ENCODE peak calls at places on chromosomes 16 and 17, in eight cellular contexts. E is OCI-LY7, B is A549, Q is heart right ventricle, I is aorta, X is colonic mucosa, R is transverse colon, H is adrenal gland. N is an unnamed sample. For H3K4me1, the result is how much of the 10 kb centered on the place peaks cover.

GRCh38 chr17:32583053-32583452 is 96.3 kb downstream of the CDK5R1 start:
- DNase-seq in E (no peak), B (no peak), Q (no peak), I (no peak), X (no peak), R (no peak), H (no peak), N (no peak)

GRCh38 chr17:64546716-64547115 is 39.9 kb downstream of the CEP95 start:
- DNase-seq in E (no peak), B (no peak), Q (no peak), I (no peak), X (no peak), R (no peak), H (no peak), N (no peak)

GRCh38 chr16:65547799-65548446 is 426.1 kb upstream of the CDH11 start:
- DNase-seq in E (no peak), B (no peak), Q (no peak), I (no peak), X (no peak), R (no peak), H (no peak), N (no peak)

GRCh38 chr17:2282297-2282873 is 21.2 kb downstream of the SMG6 start:
- DNase-seq in E (peak), B (peak), Q (no peak), I (no peak), X (no peak), R (no peak), H (peak), N (no peak)

GRCh38 chr17:2373179-2373578 is 27.7 kb downstream of the MNT start:
- DNase-seq in E (no peak), B (no peak), Q (no peak), I (peak), X (no peak), R (no peak), H (no peak), N (no peak)

GRCh38 chr17:80953471-80954315 is 37.9 kb upstream of the CHMP6 start:
- DNase-seq in E (no peak), B (no peak), Q (no peak), I (no peak), X (no peak), R (no peak), H (no peak), N (no peak)

GRCh38 chr16:79018952-79019506 is 581.5 kb downstream of the MAF start:
- DNase-seq in E (no peak), B (no peak), Q (no peak), I (no peak), X (no peak), R (no peak), H (no peak), N (no peak)

GRCh38 chr16:55120408-55120807 is 189.7 kb downstream of the IRX5 start:
- DNase-seq in E (no peak), B (peak), Q (no peak), I (no peak), X (no peak), R (no peak), H (no peak), N (no peak)

GRCh38 chr16:73179671-73180370 is 131.9 kb upstream of the ZFHX3 start:
- DNase-seq in E (no peak), B (no peak), Q (peak), I (peak), X (no peak), R (no peak), H (no peak), N (no peak)

GRCh38 chr17:73338050-73338491 is 26.3 kb upstream of the CDC42EP4 start:
- DNase-seq in E (no peak), B (no peak), Q (peak), I (peak), X (no peak), R (no peak), H (peak), N (no peak)

GRCh38 chr17:31067699-31068184 is 27.0 kb upstream of the NF1 start:
- DNase-seq in E (no peak), B (peak), Q (no peak), I (no peak), X (no peak), R (no peak), H (no peak), N (no peak)

GRCh38 chr17:48103379-48103715 is 2.1 kb upstream of the CBX1 start:
- DNase-seq in E (no peak), B (no peak), Q (no peak), I (no peak), X (no peak), R (no peak), H (no peak), N (no peak)

GRCh38 chr16:79648846-79649245 is 48.3 kb upstream of the MAF start:
- DNase-seq in E (no peak), B (no peak), Q (no peak), I (no peak), X (no peak), R (no peak), H (no peak), N (no peak)

GRCh38 chr17:2369551-2370210 is 31.2 kb downstream of the MNT start:
- DNase-seq in E (peak), B (no peak), Q (no peak), I (peak), X (no peak), R (no peak), H (no peak), N (no peak)

GRCh38 chr17:50444841-50445715 is 19.1 kb downstream of the ACSF2 start:
- DNase-seq in E (no peak), B (no peak), Q (no peak), I (no peak), X (no peak), R (no peak), H (no peak), N (no peak)

GRCh38 chr17:50451943-50452626 is 16.6 kb downstream of the CHAD start:
- DNase-seq in E (no peak), B (no peak), Q (no peak), I (no peak), X (peak), R (no peak), H (no peak), N (no peak)

GRCh38 chr17:50445730-50446305 is 19.8 kb downstream of the ACSF2 start:
- DNase-seq in E (no peak), B (no peak), Q (no peak), I (no peak), X (no peak), R (no peak), H (no peak), N (no peak)

GRCh38 chr17:50443492-50444051 is 17.6 kb downstream of the ACSF2 start:
- DNase-seq in E (no peak), B (no peak), Q (no peak), I (no peak), X (peak), R (peak), H (no peak), N (no peak)

GRCh38 chr17:50447870-50448573 is 20.7 kb downstream of the CHAD start:
- DNase-seq in E (no peak), B (peak), Q (no peak), I (no peak), X (peak), R (peak), H (no peak), N (peak)
- H3K27ac ChIP-seq in E (no peak), B (no peak), Q (no peak), I (no peak), X (no peak), R (peak), H (no peak), N (no peak)

GRCh38 chr16:85566502-85567100 is 46.5 kb upstream of the GSE1 start:
- DNase-seq in E (no peak), B (no peak), Q (no peak), I (no peak), X (peak), R (peak), H (no peak), N (no peak)
- H3K4me1 ChIP-seq in E (under half), B (under half), Q (half or more), I (under half), X (half or more), R (half or more), H (half or more), N (half or more)

DNA sequence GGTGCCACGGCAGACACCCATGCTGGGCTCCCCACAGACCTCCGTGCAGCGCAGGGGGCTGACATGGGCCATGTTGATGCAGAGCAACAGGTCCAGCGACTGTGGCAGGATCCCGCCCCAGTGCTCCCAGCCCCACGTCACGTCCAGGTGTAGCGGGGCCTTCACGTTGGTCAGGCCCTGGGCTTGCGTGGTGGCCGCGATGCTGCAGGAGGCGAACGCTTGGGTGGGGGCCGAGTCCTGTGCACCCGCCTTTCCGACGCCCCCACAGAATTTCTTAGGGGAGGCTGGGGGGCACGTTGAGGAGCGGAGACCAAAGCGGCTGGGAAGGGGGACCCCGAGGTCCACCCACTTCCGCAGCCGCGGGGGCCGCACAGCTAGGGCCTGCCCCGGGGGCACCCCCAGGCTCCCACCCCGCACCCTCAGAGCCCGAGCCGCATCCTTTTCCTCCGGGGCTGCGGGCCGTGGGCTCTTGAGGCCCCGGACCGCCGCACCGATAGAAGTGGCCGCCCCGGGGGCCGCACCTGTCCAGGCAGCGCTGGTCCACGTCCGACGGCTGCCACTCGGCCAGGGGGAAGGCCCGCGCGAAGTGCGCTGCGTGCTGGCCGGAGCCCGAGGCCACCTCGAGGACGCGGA is 416 bp downstream of the METTL26 start:
- DNase-seq in E (no peak), B (no peak), Q (peak), I (no peak), X (no peak), R (no peak), H (peak), N (no peak)
- H3K27ac ChIP-seq in E (peak), B (peak), Q (peak), I (no peak), X (peak), R (peak), H (peak), N (peak)

GRCh38 chr17:17019430-17019762 is 22.9 kb upstream of the MPRIP start:
- DNase-seq in E (no peak), B (no peak), Q (no peak), I (no peak), X (no peak), R (no peak), H (no peak), N (no peak)

GRCh38 chr17:17019891-17020456 is 22.3 kb upstream of the MPRIP start:
- DNase-seq in E (no peak), B (no peak), Q (no peak), I (no peak), X (no peak), R (no peak), H (no peak), N (no peak)

GRCh38 chr17:17022011-17022800 is 20.1 kb upstream of the MPRIP start:
- DNase-seq in E (no peak), B (no peak), Q (no peak), I (no peak), X (no peak), R (no peak), H (no peak), N (no peak)

GRCh38 chr17:17020821-17021193 is 21.4 kb upstream of the MPRIP start:
- DNase-seq in E (no peak), B (no peak), Q (no peak), I (no peak), X (no peak), R (no peak), H (no peak), N (no peak)

GRCh38 chr17:17021194-17021863 is 20.9 kb upstream of the MPRIP start:
- DNase-seq in E (no peak), B (peak), Q (peak), I (peak), X (no peak), R (peak), H (peak), N (peak)
- H3K4me1 ChIP-seq in E (under half), B (half or more), Q (under half), I (under half), X (under half), R (under half), H (under half), N (half or more)

GRCh38 chr16:87850009-87851006 is 19.0 kb downstream of the SLC7A5 start:
- DNase-seq in E (peak), B (no peak), Q (peak), I (peak), X (peak), R (peak), H (peak), N (peak)
- H3K27ac ChIP-seq in E (peak), B (peak), Q (no peak), I (no peak), X (no peak), R (no peak), H (no peak), N (peak)

GRCh38 chr17:29747660-29748059 is 124.9 kb upstream of the CORO6 start:
- DNase-seq in E (no peak), B (no peak), Q (no peak), I (no peak), X (no peak), R (no peak), H (no peak), N (no peak)

GRCh38 chr17:29740017-29740416 is 117.3 kb upstream of the CORO6 start:
- DNase-seq in E (no peak), B (no peak), Q (no peak), I (no peak), X (no peak), R (no peak), H (no peak), N (no peak)

GRCh38 chr17:29746669-29747068 is 124.0 kb upstream of the CORO6 start:
- DNase-seq in E (no peak), B (no peak), Q (no peak), I (no peak), X (no peak), R (no peak), H (no peak), N (no peak)

GRCh38 chr17:29742210-29742513 is 119.5 kb upstream of the CORO6 start:
- DNase-seq in E (no peak), B (no peak), Q (no peak), I (no peak), X (no peak), R (no peak), H (no peak), N (no peak)

DNA sequence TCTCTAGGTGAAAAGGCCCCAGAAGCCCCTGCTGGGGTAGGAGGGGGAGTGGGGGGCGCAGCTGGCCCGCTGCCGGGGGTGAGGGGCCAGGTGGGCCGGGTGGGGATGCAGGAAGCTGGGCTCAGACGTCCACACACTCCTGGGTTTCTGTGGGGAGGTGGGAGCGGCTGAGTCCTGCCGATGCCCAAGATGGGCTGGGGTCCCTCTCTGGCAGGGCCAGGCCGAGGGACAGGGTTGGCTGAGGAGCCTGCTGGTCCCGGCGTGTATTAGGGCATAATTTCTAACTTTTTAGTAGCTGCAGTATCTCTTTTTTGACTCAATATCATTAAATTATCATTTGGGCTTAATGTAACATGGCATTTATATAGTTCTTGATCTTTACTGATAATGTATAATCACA is 121.4 kb upstream of the CORO6 start:
- DNase-seq in E (no peak), B (no peak), Q (no peak), I (no peak), X (no peak), R (no peak), H (no peak), N (no peak)
- H3K4me1 ChIP-seq in E (under half), B (under half), Q (half or more), I (under half), X (under half), R (under half), H (under half), N (under half)

DNA sequence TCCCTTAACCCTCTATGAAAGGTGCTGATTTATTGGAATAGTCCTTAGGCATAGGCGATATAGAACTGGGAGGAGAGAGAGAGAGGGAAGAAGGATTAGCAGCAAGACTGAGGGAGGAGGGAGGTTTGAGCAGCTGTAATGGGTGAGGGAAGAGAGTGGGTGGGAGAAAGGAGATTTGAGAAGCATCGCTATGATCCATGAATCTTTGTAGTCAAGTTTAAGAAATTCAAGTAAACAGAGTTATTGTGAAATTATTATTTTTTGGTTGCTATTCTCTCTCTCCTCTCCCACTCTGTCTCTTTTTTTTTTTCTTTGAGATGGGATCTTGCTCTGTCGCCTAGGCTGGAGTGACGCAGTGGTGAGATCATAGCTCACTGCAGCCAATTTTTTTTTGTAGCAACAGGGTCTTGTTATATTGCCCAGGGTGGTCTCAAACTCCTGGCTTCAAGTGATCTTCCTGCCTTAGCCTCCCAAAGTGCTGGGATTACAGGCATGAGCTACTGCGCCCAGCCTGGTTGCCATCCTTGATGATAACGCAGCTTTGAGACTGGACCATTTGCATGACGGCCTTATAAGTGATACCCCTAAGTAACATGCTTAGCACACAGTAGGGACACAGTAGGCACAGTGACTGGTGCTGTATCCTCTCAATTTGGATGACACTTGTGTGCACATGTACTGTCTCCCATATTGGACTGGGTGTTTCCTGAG is 21.0 kb upstream of the TNS4 start:
- DNase-seq in E (no peak), B (no peak), Q (no peak), I (no peak), X (no peak), R (no peak), H (no peak), N (no peak)
- H3K27ac ChIP-seq in E (no peak), B (peak), Q (no peak), I (no peak), X (no peak), R (no peak), H (peak), N (no peak)

GRCh38 chr16:8956265-8957060 is 7.2 kb downstream of the USP7 start:
- DNase-seq in E (no peak), B (no peak), Q (no peak), I (no peak), X (peak), R (no peak), H (peak), N (peak)
- H3K4me1 ChIP-seq in E (half or more), B (half or more), Q (half or more), I (under half), X (half or more), R (half or more), H (half or more), N (half or more)

GRCh38 chr17:20268700-20269475 is 198.5 kb downstream of the LGALS9B start:
- DNase-seq in E (no peak), B (no peak), Q (no peak), I (no peak), X (no peak), R (no peak), H (no peak), N (no peak)
- H3K27ac ChIP-seq in E (no peak), B (no peak), Q (no peak), I (peak), X (no peak), R (no peak), H (no peak), N (no peak)

N was measured in body of pancreas.